ENCODE peak calls at places on chromosomes 6 and 20, in six cellular contexts. One of them, this sample, is unnamed.

GRCh38 chr6:159682265-159682664 is 10.8 kb downstream of the SOD2 start:
- DNase-seq in HepG2: no peak
- DNase-seq in H1: no peak
- DNase-seq in K562: no peak
- DNase-seq in GM12878: no peak
- DNase-seq in SK-N-SH: no peak
- DNase-seq in this sample: no peak

GRCh38 chr20:35264755-35265154 is 13.2 kb downstream of the MMP24OS start:
- DNase-seq in GM12878: no peak
- DNase-seq in SK-N-SH: no peak
- DNase-seq in K562: no peak
- DNase-seq in H1: no peak
- DNase-seq in HepG2: peak
- DNase-seq in this sample: no peak

GRCh38 chr20:60977896-60978295 is 274.2 kb upstream of the CDH4 start:
- DNase-seq in SK-N-SH: no peak
- DNase-seq in H1: no peak
- DNase-seq in K562: no peak
- DNase-seq in GM12878: no peak
- DNase-seq in HepG2: no peak
- DNase-seq in this sample: no peak

GRCh38 chr6:37501632-37502466 is 2.2 kb upstream of the CCDC167 start:
- DNase-seq in HepG2: no peak
- DNase-seq in GM12878: no peak
- DNase-seq in H1: no peak
- DNase-seq in SK-N-SH: no peak
- DNase-seq in K562: no peak
- DNase-seq in this sample: no peak

GRCh38 chr6:92122746-92123145 is 1296.6 kb downstream of the EPHA7 start:
- DNase-seq in GM12878: no peak
- DNase-seq in SK-N-SH: peak
- DNase-seq in K562: no peak
- DNase-seq in H1: no peak
- DNase-seq in HepG2: peak
- DNase-seq in this sample: no peak

GRCh38 chr6:190596-191395 is 101.5 kb upstream of the DUSP22 start:
- DNase-seq in SK-N-SH: no peak
- DNase-seq in GM12878: no peak
- DNase-seq in HepG2: peak
- DNase-seq in H1: no peak
- DNase-seq in K562: no peak
- DNase-seq in this sample: no peak

GRCh38 chr20:10739575-10739974 is 65.8 kb upstream of the JAG1 start:
- DNase-seq in GM12878: no peak
- DNase-seq in H1: no peak
- DNase-seq in HepG2: no peak
- DNase-seq in SK-N-SH: no peak
- DNase-seq in K562: no peak
- DNase-seq in this sample: no peak

GRCh38 chr20:53174454-53174853 is 202.3 kb downstream of the TSHZ2 start:
- DNase-seq in H1: no peak
- DNase-seq in K562: no peak
- DNase-seq in SK-N-SH: no peak
- DNase-seq in GM12878: no peak
- DNase-seq in HepG2: no peak
- DNase-seq in this sample: no peak

GRCh38 chr20:45445805-45446562 is 23.6 kb upstream of the WFDC2 start:
- DNase-seq in HepG2: peak
- DNase-seq in SK-N-SH: peak
- DNase-seq in GM12878: no peak
- DNase-seq in K562: peak
- DNase-seq in H1: no peak
- DNase-seq in this sample: peak

GRCh38 chr6:27829453-27830211 is 82.6 kb downstream of the OR2B2 start:
- DNase-seq in K562: no peak
- DNase-seq in H1: no peak
- DNase-seq in SK-N-SH: no peak
- DNase-seq in GM12878: no peak
- DNase-seq in HepG2: peak
- DNase-seq in this sample: no peak

GRCh38 chr6:120055071-120055470 is 705.5 kb upstream of the MAN1A1 start:
- DNase-seq in SK-N-SH: no peak
- DNase-seq in H1: no peak
- DNase-seq in HepG2: no peak
- DNase-seq in GM12878: no peak
- DNase-seq in K562: no peak
- DNase-seq in this sample: no peak

GRCh38 chr6:150027806-150028565 is 2.7 kb upstream of the RAET1L start:
- DNase-seq in H1: no peak
- DNase-seq in GM12878: no peak
- DNase-seq in K562: no peak
- DNase-seq in HepG2: no peak
- DNase-seq in SK-N-SH: no peak
- DNase-seq in this sample: no peak

GRCh38 chr6:37698264-37699137 is 818 bp upstream of the MDGA1 start:
- DNase-seq in H1: no peak
- DNase-seq in GM12878: no peak
- DNase-seq in HepG2: no peak
- DNase-seq in K562: peak
- DNase-seq in SK-N-SH: peak
- DNase-seq in this sample: no peak

GRCh38 chr20:38649275-38649891 is 47.8 kb downstream of the ARHGAP40 start:
- DNase-seq in K562: peak
- DNase-seq in HepG2: peak
- DNase-seq in SK-N-SH: peak
- DNase-seq in GM12878: no peak
- DNase-seq in H1: no peak
- DNase-seq in this sample: no peak

GRCh38 chr6:82205793-82206425 is 41.6 kb downstream of the IBTK start:
- DNase-seq in H1: no peak
- DNase-seq in K562: peak
- DNase-seq in HepG2: peak
- DNase-seq in GM12878: no peak
- DNase-seq in SK-N-SH: peak
- DNase-seq in this sample: no peak

GRCh38 chr6:80005406-80005805 is 957 bp downstream of the TTK start:
- DNase-seq in GM12878: no peak
- DNase-seq in SK-N-SH: no peak
- DNase-seq in HepG2: no peak
- DNase-seq in H1: no peak
- DNase-seq in K562: no peak
- DNase-seq in this sample: no peak

GRCh38 chr6:56863366-56863765 is 91.5 kb upstream of the BEND6 start:
- DNase-seq in K562: no peak
- DNase-seq in GM12878: no peak
- DNase-seq in H1: no peak
- DNase-seq in SK-N-SH: no peak
- DNase-seq in HepG2: peak
- DNase-seq in this sample: no peak

GRCh38 chr6:119078449-119079287 is at the start of gene FAM184A:
- DNase-seq in HepG2: peak
- DNase-seq in SK-N-SH: peak
- DNase-seq in GM12878: no peak
- DNase-seq in H1: peak
- DNase-seq in K562: peak
- DNase-seq in this sample: peak

GRCh38 chr6:81894788-81895221 is 142.3 kb upstream of the TENT5A start:
- DNase-seq in SK-N-SH: no peak
- DNase-seq in GM12878: no peak
- DNase-seq in K562: no peak
- DNase-seq in H1: no peak
- DNase-seq in HepG2: peak
- DNase-seq in this sample: no peak

GRCh38 chr6:157054531-157054979 is 268.8 kb downstream of the TMEM242 start:
- DNase-seq in GM12878: no peak
- DNase-seq in H1: no peak
- DNase-seq in K562: no peak
- DNase-seq in HepG2: no peak
- DNase-seq in SK-N-SH: no peak
- DNase-seq in this sample: peak

GRCh38 chr6:69398729-69399128 is 398.1 kb downstream of the LMBRD1 start:
- DNase-seq in HepG2: no peak
- DNase-seq in K562: no peak
- DNase-seq in H1: no peak
- DNase-seq in SK-N-SH: no peak
- DNase-seq in GM12878: no peak
- DNase-seq in this sample: no peak

GRCh38 chr6:100415780-100416179 is 48.9 kb downstream of the SIM1 start:
- DNase-seq in H1: no peak
- DNase-seq in SK-N-SH: no peak
- DNase-seq in GM12878: no peak
- DNase-seq in K562: no peak
- DNase-seq in HepG2: no peak
- DNase-seq in this sample: no peak

GRCh38 chr6:100417037-100417436 is 47.7 kb downstream of the SIM1 start:
- DNase-seq in H1: no peak
- DNase-seq in GM12878: no peak
- DNase-seq in K562: no peak
- DNase-seq in HepG2: no peak
- DNase-seq in SK-N-SH: no peak
- DNase-seq in this sample: no peak

GRCh38 chr6:100426241-100426640 is 38.5 kb downstream of the SIM1 start:
- DNase-seq in K562: no peak
- DNase-seq in SK-N-SH: no peak
- DNase-seq in HepG2: no peak
- DNase-seq in GM12878: no peak
- DNase-seq in H1: no peak
- DNase-seq in this sample: no peak

GRCh38 chr6:100420711-100421110 is 44.0 kb downstream of the SIM1 start:
- DNase-seq in SK-N-SH: no peak
- DNase-seq in GM12878: no peak
- DNase-seq in H1: peak
- DNase-seq in HepG2: no peak
- DNase-seq in K562: no peak
- DNase-seq in this sample: no peak
- H3K27ac ChIP-seq in SK-N-SH: no peak
- H3K27ac ChIP-seq in GM12878: no peak
- H3K27ac ChIP-seq in H1: no peak
- H3K27ac ChIP-seq in HepG2: no peak
- H3K27ac ChIP-seq in K562: no peak
- H3K27ac ChIP-seq in this sample: no peak

GRCh38 chr6:146361367-146361924 is 182.2 kb upstream of the RAB32 start:
- DNase-seq in K562: no peak
- DNase-seq in GM12878: no peak
- DNase-seq in SK-N-SH: peak
- DNase-seq in H1: no peak
- DNase-seq in HepG2: no peak
- DNase-seq in this sample: no peak
- TF ChIP-seq GABPA in K562: no peak
- TF ChIP-seq GABPA in GM12878: no peak
- TF ChIP-seq GABPA in SK-N-SH: no peak
- TF ChIP-seq GABPA in H1: no peak
- TF ChIP-seq GABPA in HepG2: no peak
- TF ChIP-seq GABPA in this sample: no peak

GRCh38 chr6:14816106-14816864 is 429.6 kb upstream of the JARID2 start:
- DNase-seq in HepG2: no peak
- DNase-seq in K562: no peak
- DNase-seq in SK-N-SH: peak
- DNase-seq in GM12878: no peak
- DNase-seq in H1: no peak
- DNase-seq in this sample: no peak

GRCh38 chr6:14810021-14810420 is 435.8 kb upstream of the JARID2 start:
- DNase-seq in HepG2: no peak
- DNase-seq in K562: no peak
- DNase-seq in H1: no peak
- DNase-seq in SK-N-SH: no peak
- DNase-seq in GM12878: no peak
- DNase-seq in this sample: no peak

GRCh38 chr6:14817068-14817467 is 428.8 kb upstream of the JARID2 start:
- DNase-seq in K562: no peak
- DNase-seq in SK-N-SH: no peak
- DNase-seq in HepG2: no peak
- DNase-seq in H1: no peak
- DNase-seq in GM12878: no peak
- DNase-seq in this sample: no peak

GRCh38 chr6:14811760-14812428 is 434.0 kb upstream of the JARID2 start:
- DNase-seq in K562: no peak
- DNase-seq in H1: no peak
- DNase-seq in HepG2: no peak
- DNase-seq in SK-N-SH: no peak
- DNase-seq in GM12878: no peak
- DNase-seq in this sample: no peak

GRCh38 chr6:14814016-14814415 is 431.9 kb upstream of the JARID2 start:
- DNase-seq in H1: no peak
- DNase-seq in GM12878: no peak
- DNase-seq in SK-N-SH: no peak
- DNase-seq in HepG2: no peak
- DNase-seq in K562: no peak
- DNase-seq in this sample: no peak
- H3K27ac ChIP-seq in H1: no peak
- H3K27ac ChIP-seq in GM12878: no peak
- H3K27ac ChIP-seq in SK-N-SH: no peak
- H3K27ac ChIP-seq in HepG2: no peak
- H3K27ac ChIP-seq in K562: no peak
- H3K27ac ChIP-seq in this sample: no peak

GRCh38 chr6:138182939-138183791 is 21.4 kb downstream of the ARFGEF3 start:
- DNase-seq in K562: no peak
- DNase-seq in H1: no peak
- DNase-seq in SK-N-SH: no peak
- DNase-seq in HepG2: no peak
- DNase-seq in GM12878: no peak
- DNase-seq in this sample: no peak
- TF ChIP-seq GABPA in K562: no peak
- TF ChIP-seq GABPA in H1: no peak
- TF ChIP-seq GABPA in SK-N-SH: no peak
- TF ChIP-seq GABPA in HepG2: no peak
- TF ChIP-seq GABPA in GM12878: no peak
- TF ChIP-seq GABPA in this sample: no peak

This sample was measured in HL-60.